ENCODE peak calls at places on chromosomes 5 and 9, in nine cellular contexts. One of them, this sample, is unnamed.
A peak's percentile ranks its signal among the peaks of the same experiment; 100 is the strongest.

GRCh38 chr5:82150562-82150961 is 127.6 kb downstream of the RPS23 start:
- DNase-seq in osteocyte: no peak
- DNase-seq in GM13977: no peak
- DNase-seq in RWPE1: no peak
- DNase-seq in endothelial cell: no peak
- DNase-seq in AG09309: no peak
- DNase-seq in BJ: no peak
- DNase-seq in type B pancreatic cell: no peak
- DNase-seq in Peyer's patch: no peak
- DNase-seq in this sample: no peak

GRCh38 chr9:88173378-88173999 is 35.2 kb upstream of the SPATA31C2 start:
- DNase-seq in osteocyte: no peak
- DNase-seq in GM13977: peak; percentile 28
- DNase-seq in RWPE1: peak; percentile 63
- DNase-seq in endothelial cell: peak; percentile 70
- DNase-seq in AG09309: peak; percentile 40
- DNase-seq in BJ: peak; percentile 15
- DNase-seq in type B pancreatic cell: no peak
- DNase-seq in Peyer's patch: peak; percentile 31
- DNase-seq in this sample: peak; percentile 53

GRCh38 chr9:134641173-134641985 is at the start of gene COL5A1:
- DNase-seq in osteocyte: peak; percentile 98
- DNase-seq in GM13977: peak; percentile 67
- DNase-seq in RWPE1: peak; percentile 96
- DNase-seq in endothelial cell: peak; percentile 88
- DNase-seq in AG09309: peak; percentile 70
- DNase-seq in BJ: peak; percentile 64
- DNase-seq in type B pancreatic cell: peak; percentile 93
- DNase-seq in Peyer's patch: peak; percentile 27
- DNase-seq in this sample: no peak

GRCh38 chr5:103461223-103461622 is 101.4 kb downstream of the NUDT12 start:
- DNase-seq in osteocyte: no peak
- DNase-seq in GM13977: no peak
- DNase-seq in RWPE1: no peak
- DNase-seq in endothelial cell: no peak
- DNase-seq in AG09309: peak; percentile 61
- DNase-seq in BJ: peak; percentile 72
- DNase-seq in type B pancreatic cell: no peak
- DNase-seq in Peyer's patch: no peak
- DNase-seq in this sample: no peak

GRCh38 chr9:107161338-107161737 is 121.7 kb upstream of the RAD23B start:
- DNase-seq in osteocyte: no peak
- DNase-seq in GM13977: no peak
- DNase-seq in RWPE1: no peak
- DNase-seq in endothelial cell: peak; percentile 17
- DNase-seq in AG09309: no peak
- DNase-seq in BJ: no peak
- DNase-seq in type B pancreatic cell: no peak
- DNase-seq in Peyer's patch: no peak
- DNase-seq in this sample: no peak

GRCh38 chr5:153707626-153708025 is 217.2 kb downstream of the GRIA1 start:
- DNase-seq in osteocyte: no peak
- DNase-seq in GM13977: no peak
- DNase-seq in RWPE1: no peak
- DNase-seq in endothelial cell: no peak
- DNase-seq in AG09309: no peak
- DNase-seq in BJ: no peak
- DNase-seq in type B pancreatic cell: no peak
- DNase-seq in Peyer's patch: no peak
- DNase-seq in this sample: no peak

GRCh38 chr5:138574744-138575193 is 432 bp downstream of the HSPA9 start:
- DNase-seq in osteocyte: no peak
- DNase-seq in GM13977: no peak
- DNase-seq in RWPE1: peak; percentile 62
- DNase-seq in endothelial cell: no peak
- DNase-seq in AG09309: no peak
- DNase-seq in BJ: no peak
- DNase-seq in type B pancreatic cell: no peak
- DNase-seq in Peyer's patch: no peak
- DNase-seq in this sample: no peak

GRCh38 chr5:74919487-74919886 is 53.3 kb upstream of the FAM169A start:
- DNase-seq in osteocyte: no peak
- DNase-seq in GM13977: peak; percentile 60
- DNase-seq in RWPE1: peak; percentile 88
- DNase-seq in endothelial cell: no peak
- DNase-seq in AG09309: no peak
- DNase-seq in BJ: no peak
- DNase-seq in type B pancreatic cell: no peak
- DNase-seq in Peyer's patch: no peak
- DNase-seq in this sample: peak; percentile 49

GRCh38 chr9:27457445-27457844 is 66.6 kb upstream of the IFNK start:
- DNase-seq in osteocyte: no peak
- DNase-seq in GM13977: no peak
- DNase-seq in RWPE1: no peak
- DNase-seq in endothelial cell: peak; percentile 16
- DNase-seq in AG09309: no peak
- DNase-seq in BJ: no peak
- DNase-seq in type B pancreatic cell: no peak
- DNase-seq in Peyer's patch: no peak
- DNase-seq in this sample: no peak

GRCh38 chr5:32859211-32859641 is 148.1 kb downstream of the NPR3 start:
- DNase-seq in osteocyte: no peak
- DNase-seq in GM13977: no peak
- DNase-seq in RWPE1: no peak
- DNase-seq in endothelial cell: no peak
- DNase-seq in AG09309: no peak
- DNase-seq in BJ: no peak
- DNase-seq in type B pancreatic cell: no peak
- DNase-seq in Peyer's patch: no peak
- DNase-seq in this sample: no peak

GRCh38 chr9:136328011-136328621 is 777 bp downstream of the GPSM1 start:
- DNase-seq in osteocyte: no peak
- DNase-seq in GM13977: no peak
- DNase-seq in RWPE1: peak; percentile 77
- DNase-seq in endothelial cell: no peak
- DNase-seq in AG09309: no peak
- DNase-seq in BJ: no peak
- DNase-seq in type B pancreatic cell: no peak
- DNase-seq in Peyer's patch: no peak
- DNase-seq in this sample: no peak

GRCh38 chr5:178786859-178787499 is 56.5 kb upstream of the ZNF354A start:
- DNase-seq in osteocyte: no peak
- DNase-seq in GM13977: no peak
- DNase-seq in RWPE1: peak; percentile 98
- DNase-seq in endothelial cell: no peak
- DNase-seq in AG09309: peak; percentile 51
- DNase-seq in BJ: peak; percentile 12
- DNase-seq in type B pancreatic cell: no peak
- DNase-seq in Peyer's patch: no peak
- DNase-seq in this sample: no peak

GRCh38 chr9:128892223-128892892 is 10.4 kb downstream of the LRRC8A start:
- DNase-seq in osteocyte: peak; percentile 90
- DNase-seq in GM13977: no peak
- DNase-seq in RWPE1: peak; percentile 98
- DNase-seq in endothelial cell: no peak
- DNase-seq in AG09309: no peak
- DNase-seq in BJ: peak; percentile 74
- DNase-seq in type B pancreatic cell: no peak
- DNase-seq in Peyer's patch: no peak
- DNase-seq in this sample: no peak

GRCh38 chr5:80187691-80188090 is 68.2 kb downstream of the SERINC5 start:
- DNase-seq in osteocyte: no peak
- DNase-seq in GM13977: no peak
- DNase-seq in RWPE1: no peak
- DNase-seq in endothelial cell: no peak
- DNase-seq in AG09309: no peak
- DNase-seq in BJ: no peak
- DNase-seq in type B pancreatic cell: no peak
- DNase-seq in Peyer's patch: no peak
- DNase-seq in this sample: no peak

GRCh38 chr9:113462781-113463286 is 693 bp upstream of the RGS3 start:
- DNase-seq in osteocyte: peak; percentile 64
- DNase-seq in GM13977: no peak
- DNase-seq in RWPE1: no peak
- DNase-seq in endothelial cell: no peak
- DNase-seq in AG09309: no peak
- DNase-seq in BJ: no peak
- DNase-seq in type B pancreatic cell: no peak
- DNase-seq in Peyer's patch: no peak
- DNase-seq in this sample: no peak
- TF ChIP-seq CTCF in osteocyte: no peak
- TF ChIP-seq CTCF in GM13977: no peak
- TF ChIP-seq CTCF in RWPE1: no peak
- TF ChIP-seq CTCF in endothelial cell: no peak
- TF ChIP-seq CTCF in AG09309: no peak
- TF ChIP-seq CTCF in BJ: no peak
- TF ChIP-seq CTCF in type B pancreatic cell: no peak
- TF ChIP-seq CTCF in Peyer's patch: no peak
- TF ChIP-seq CTCF in this sample: no peak

GRCh38 chr9:120343416-120343815 is 236.6 kb downstream of the CDK5RAP2 start:
- DNase-seq in osteocyte: no peak
- DNase-seq in GM13977: no peak
- DNase-seq in RWPE1: no peak
- DNase-seq in endothelial cell: no peak
- DNase-seq in AG09309: no peak
- DNase-seq in BJ: no peak
- DNase-seq in type B pancreatic cell: no peak
- DNase-seq in Peyer's patch: no peak
- DNase-seq in this sample: no peak

GRCh38 chr9:120336021-120336752 is 243.8 kb downstream of the CDK5RAP2 start:
- DNase-seq in osteocyte: no peak
- DNase-seq in GM13977: no peak
- DNase-seq in RWPE1: no peak
- DNase-seq in endothelial cell: no peak
- DNase-seq in AG09309: peak; percentile 3
- DNase-seq in BJ: no peak
- DNase-seq in type B pancreatic cell: no peak
- DNase-seq in Peyer's patch: no peak
- DNase-seq in this sample: no peak

GRCh38 chr9:120336753-120337090 is 243.2 kb downstream of the CDK5RAP2 start:
- DNase-seq in osteocyte: no peak
- DNase-seq in GM13977: no peak
- DNase-seq in RWPE1: no peak
- DNase-seq in endothelial cell: no peak
- DNase-seq in AG09309: no peak
- DNase-seq in BJ: no peak
- DNase-seq in type B pancreatic cell: no peak
- DNase-seq in Peyer's patch: no peak
- DNase-seq in this sample: no peak

GRCh38 chr9:120337131-120337530 is 242.8 kb downstream of the CDK5RAP2 start:
- DNase-seq in osteocyte: no peak
- DNase-seq in GM13977: no peak
- DNase-seq in RWPE1: no peak
- DNase-seq in endothelial cell: no peak
- DNase-seq in AG09309: no peak
- DNase-seq in BJ: no peak
- DNase-seq in type B pancreatic cell: no peak
- DNase-seq in Peyer's patch: no peak
- DNase-seq in this sample: no peak

DNA sequence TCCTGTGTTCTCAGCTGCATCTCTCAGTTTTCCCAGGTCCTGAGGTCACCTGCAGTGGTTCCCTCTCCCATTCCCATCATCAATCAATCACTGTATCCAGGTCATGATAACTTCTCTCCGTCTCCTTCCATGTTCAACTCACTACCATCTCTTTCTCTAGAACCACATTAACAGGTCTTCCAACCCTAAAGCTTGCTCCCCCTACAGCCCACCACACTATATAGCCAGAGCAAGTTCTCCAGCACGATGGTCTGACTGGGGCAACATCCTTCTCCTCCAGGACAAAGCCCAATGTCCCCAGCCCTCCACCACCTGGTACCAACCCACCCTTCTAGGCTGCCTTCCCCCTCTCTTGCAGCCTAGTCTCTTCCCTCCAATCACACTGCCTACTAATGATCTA is 241.6 kb downstream of the CDK5RAP2 start:
- DNase-seq in osteocyte: no peak
- DNase-seq in GM13977: no peak
- DNase-seq in RWPE1: no peak
- DNase-seq in endothelial cell: no peak
- DNase-seq in AG09309: no peak
- DNase-seq in BJ: no peak
- DNase-seq in type B pancreatic cell: no peak
- DNase-seq in Peyer's patch: no peak
- DNase-seq in this sample: no peak
- TF ChIP-seq CTCF in osteocyte: no peak
- TF ChIP-seq CTCF in GM13977: no peak
- TF ChIP-seq CTCF in RWPE1: no peak
- TF ChIP-seq CTCF in endothelial cell: no peak
- TF ChIP-seq CTCF in AG09309: no peak
- TF ChIP-seq CTCF in BJ: no peak
- TF ChIP-seq CTCF in type B pancreatic cell: no peak
- TF ChIP-seq CTCF in Peyer's patch: no peak
- TF ChIP-seq CTCF in this sample: no peak

GRCh38 chr5:6354848-6355247 is 23.5 kb downstream of the MED10 start:
- DNase-seq in osteocyte: no peak
- DNase-seq in GM13977: no peak
- DNase-seq in RWPE1: no peak
- DNase-seq in endothelial cell: no peak
- DNase-seq in AG09309: no peak
- DNase-seq in BJ: no peak
- DNase-seq in type B pancreatic cell: no peak
- DNase-seq in Peyer's patch: no peak
- DNase-seq in this sample: no peak
- TF ChIP-seq CTCF in osteocyte: no peak
- TF ChIP-seq CTCF in GM13977: no peak
- TF ChIP-seq CTCF in RWPE1: no peak
- TF ChIP-seq CTCF in endothelial cell: no peak
- TF ChIP-seq CTCF in AG09309: no peak
- TF ChIP-seq CTCF in BJ: no peak
- TF ChIP-seq CTCF in type B pancreatic cell: no peak
- TF ChIP-seq CTCF in Peyer's patch: no peak
- TF ChIP-seq CTCF in this sample: no peak

DNA sequence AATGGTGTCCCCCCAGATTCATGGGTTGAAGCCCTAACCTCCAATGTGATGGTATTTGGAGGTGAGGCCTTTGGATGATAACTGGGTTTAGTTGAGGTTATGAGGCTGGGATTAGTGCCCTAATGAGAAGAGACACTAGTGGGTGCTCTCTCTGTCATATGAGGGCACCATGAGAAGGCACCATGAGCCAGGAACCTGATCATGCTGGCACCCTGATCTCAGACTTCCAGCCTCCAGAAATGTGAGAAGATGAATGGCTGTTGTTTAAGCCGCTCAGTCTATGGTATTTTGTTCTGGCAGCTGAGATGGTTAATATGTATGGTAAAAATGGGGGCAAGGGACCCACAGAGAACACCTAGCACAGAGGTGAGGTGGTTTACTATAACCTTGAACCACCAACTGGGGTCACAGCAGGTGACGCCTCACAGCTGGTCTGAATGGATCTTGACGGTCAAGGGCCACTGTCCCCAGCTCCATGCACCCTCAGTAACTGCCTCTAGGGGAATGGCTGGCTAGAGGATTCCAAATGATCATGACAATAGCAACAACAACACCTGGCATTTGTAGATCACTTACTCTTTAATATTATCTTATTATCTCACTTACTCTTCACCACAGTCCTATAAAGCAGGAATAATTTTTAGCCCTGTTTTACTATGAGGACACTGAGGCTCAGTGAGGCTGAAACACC is 57.1 kb downstream of the FOXI1 start:
- DNase-seq in osteocyte: no peak
- DNase-seq in GM13977: no peak
- DNase-seq in RWPE1: no peak
- DNase-seq in endothelial cell: no peak
- DNase-seq in AG09309: no peak
- DNase-seq in BJ: no peak
- DNase-seq in type B pancreatic cell: no peak
- DNase-seq in Peyer's patch: no peak
- DNase-seq in this sample: no peak
- TF ChIP-seq CTCF in osteocyte: no peak
- TF ChIP-seq CTCF in GM13977: no peak
- TF ChIP-seq CTCF in RWPE1: no peak
- TF ChIP-seq CTCF in endothelial cell: no peak
- TF ChIP-seq CTCF in AG09309: no peak
- TF ChIP-seq CTCF in BJ: no peak
- TF ChIP-seq CTCF in type B pancreatic cell: no peak
- TF ChIP-seq CTCF in Peyer's patch: no peak
- TF ChIP-seq CTCF in this sample: no peak

This sample was measured in GM12865.